ENCODE peak calls at places on chromosomes 7 and 10, in six cellular contexts. Q is GM23248, H is PC-3, U is MM.1S, G is SK-N-SH, F is GM23338. A is an unnamed sample. For H3F3A, the result is how much of the 10 kb centered on the place peaks cover.

GRCh38 chr10:74825033-74825370 is 1.4 kb upstream of the KAT6B start:
- DNase-seq in G (no peak), U (peak), F (peak), H (no peak), Q (peak), A (peak)

GRCh38 chr7:98988641-98989040 is 110.3 kb downstream of the TRRAP start:
- DNase-seq in G (no peak), F (no peak), Q (no peak), H (no peak), U (no peak), A (no peak)

GRCh38 chr10:117363027-117363426 is 12.2 kb downstream of the PDZD8 start:
- DNase-seq in Q (peak), F (no peak), U (no peak), G (no peak), H (peak), A (no peak)

GRCh38 chr7:137360087-137360679 is 16.6 kb upstream of the PTN start:
- DNase-seq in Q (no peak), U (no peak), F (peak), H (peak), G (no peak), A (peak)

GRCh38 chr10:6507311-6507710 is 72.8 kb downstream of the PRKCQ start:
- DNase-seq in F (no peak), Q (no peak), U (no peak), G (no peak), H (no peak), A (no peak)

GRCh38 chr10:13222151-13222550 is 12.0 kb downstream of the UCMA start:
- DNase-seq in G (no peak), Q (no peak), H (no peak), U (no peak), F (no peak), A (no peak)

GRCh38 chr10:122120008-122120744 is 131.2 kb downstream of the TACC2 start:
- DNase-seq in F (no peak), U (no peak), Q (no peak), H (no peak), G (no peak), A (no peak)

GRCh38 chr7:70044525-70044924 is 446.2 kb downstream of the AUTS2 start:
- DNase-seq in H (no peak), Q (no peak), U (no peak), G (no peak), F (no peak), A (no peak)

GRCh38 chr10:130812381-130813148 is 499.0 kb downstream of the TCERG1L start:
- DNase-seq in F (no peak), G (no peak), Q (no peak), U (no peak), H (no peak), A (no peak)

GRCh38 chr10:42986618-42987017 is 90.3 kb upstream of the RET start:
- DNase-seq in G (no peak), U (no peak), Q (no peak), H (no peak), F (no peak), A (no peak)

GRCh38 chr7:69208848-69209247 is 389.4 kb upstream of the AUTS2 start:
- DNase-seq in U (peak), H (no peak), F (no peak), G (no peak), Q (no peak), A (no peak)

DNA sequence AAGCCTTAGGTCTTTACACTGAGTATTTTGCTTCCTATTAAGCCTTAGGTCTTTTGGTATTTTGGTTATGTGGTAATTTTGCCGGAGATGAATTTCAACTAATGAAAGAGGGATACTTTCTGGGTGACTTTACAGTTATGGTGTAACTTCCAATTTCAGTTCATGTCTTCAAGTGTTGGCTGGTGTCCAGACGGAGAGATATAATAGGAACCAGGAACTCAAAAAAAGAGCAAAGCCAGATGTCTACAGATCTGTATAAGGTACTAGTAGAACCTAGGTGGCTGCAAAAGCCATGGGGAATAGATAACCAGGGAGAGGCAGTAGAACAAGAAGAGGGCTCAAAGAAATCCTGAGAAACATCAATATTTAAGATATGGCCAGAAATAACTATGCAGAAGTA is 12.3 kb downstream of the ERCC6 start:
- DNase-seq in Q (peak), G (no peak), H (no peak), F (no peak), U (no peak), A (no peak)
- TF ChIP-seq EZH2phosphoT487 in Q (no peak), G (no peak), H (no peak), F (no peak), U (no peak), A (no peak)

GRCh38 chr10:110513949-110514348 is 16.2 kb downstream of the DUSP5 start:
- DNase-seq in Q (no peak), U (no peak), H (no peak), F (no peak), G (no peak), A (no peak)

GRCh38 chr10:110514848-110515247 is 17.1 kb downstream of the DUSP5 start:
- DNase-seq in F (no peak), H (no peak), G (no peak), U (no peak), Q (no peak), A (no peak)

GRCh38 chr10:110512461-110513187 is 14.9 kb downstream of the DUSP5 start:
- DNase-seq in F (no peak), G (no peak), Q (peak), H (peak), U (peak), A (no peak)

GRCh38 chr10:110511734-110512449 is 14.2 kb downstream of the DUSP5 start:
- DNase-seq in F (no peak), U (peak), G (no peak), H (no peak), Q (peak), A (no peak)

GRCh38 chr10:110516815-110517492 is 19.2 kb downstream of the DUSP5 start:
- DNase-seq in G (no peak), H (no peak), U (no peak), F (no peak), Q (no peak), A (no peak)
- H3F3A ChIP-seq in G (under half), H (under half), U (half or more), F (under half), Q (half or more), A (under half)

GRCh38 chr7:101558742-101559325 is 70.3 kb downstream of the MYL10 start:
- DNase-seq in Q (no peak), G (no peak), U (no peak), H (peak), F (peak), A (no peak)
- TF ChIP-seq EZH2phosphoT487 in Q (no peak), G (no peak), U (no peak), H (no peak), F (no peak), A (no peak)

DNA sequence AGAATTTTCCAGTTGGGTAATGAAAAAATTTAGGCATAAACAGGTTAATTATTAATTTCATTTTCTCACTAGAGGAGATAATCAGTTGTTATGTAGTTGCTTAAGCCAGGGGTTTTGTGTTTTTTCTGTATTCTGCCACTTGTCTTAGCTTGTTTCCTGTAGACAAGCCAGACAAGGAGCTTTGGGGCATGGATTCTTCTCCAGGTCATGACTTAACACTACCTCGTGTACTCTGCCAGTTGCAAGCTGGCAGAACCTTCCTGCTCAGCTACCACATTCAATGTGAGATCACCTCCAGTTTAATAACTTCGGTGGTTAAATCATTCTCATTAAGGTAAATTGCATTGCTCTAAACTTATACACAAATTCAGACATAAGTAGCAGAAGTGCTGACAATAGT is 1.8 kb downstream of the CCM2 start:
- DNase-seq in U (no peak), F (no peak), G (no peak), H (no peak), Q (no peak), A (no peak)
- H3F3A ChIP-seq in U (under half), F (under half), G (under half), H (under half), Q (under half), A (under half)

DNA sequence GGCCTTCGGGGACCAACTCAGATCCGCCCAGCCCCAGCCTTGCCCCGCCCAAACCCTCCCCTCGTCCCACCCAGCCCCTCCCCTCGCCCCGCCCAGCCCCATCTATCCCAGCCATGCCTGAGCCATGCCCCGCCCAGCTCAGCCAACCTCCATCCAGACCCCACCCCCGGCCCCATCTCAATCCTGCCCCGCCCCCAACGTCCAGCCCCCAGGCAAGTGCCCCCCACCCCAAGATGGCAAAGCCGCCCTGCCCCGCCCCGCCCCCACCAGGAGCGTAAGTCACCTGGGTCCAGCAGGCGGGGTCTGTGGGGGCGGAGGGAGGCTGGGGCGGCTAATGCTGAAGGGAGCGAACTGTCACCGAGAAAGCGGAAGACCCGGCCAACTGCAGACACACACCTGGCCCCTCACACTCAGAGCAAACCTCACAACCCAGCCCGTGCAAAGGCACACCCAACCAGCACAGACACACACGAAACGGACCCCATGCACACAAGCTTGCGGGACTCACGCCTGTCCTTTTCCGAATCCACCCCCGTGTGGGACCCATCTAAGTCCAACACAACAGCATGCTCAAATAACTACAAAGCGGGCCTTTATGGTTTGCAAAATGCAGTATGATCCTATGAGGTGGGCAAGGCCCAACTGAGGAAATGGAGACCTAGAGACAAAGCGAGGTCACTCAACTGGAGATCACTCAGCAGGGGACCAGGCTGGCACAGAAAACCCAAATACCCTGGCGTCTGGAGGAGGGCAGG is 11.5 kb upstream of the OGA start:
- DNase-seq in U (peak), Q (peak), G (peak), F (peak), H (no peak), A (peak)
- TF ChIP-seq EZH2phosphoT487 in U (no peak), Q (no peak), G (no peak), F (no peak), H (no peak), A (no peak)